ENCODE peak calls at places on chromosomes 16 and 17, in seven cellular contexts. One of them, this sample, is unnamed. For H3K4me1 and H3K9me3, the result is how much of the 10 kb centered on the place peaks cover.

GRCh38 chr16:48081656-48082055 is 74.1 kb downstream of the ABCC12 start:
- DNase-seq in H9: no peak
- DNase-seq in hepatocyte: no peak
- DNase-seq in IMR-90: peak
- DNase-seq in SK-N-SH: no peak
- DNase-seq in GM23248: peak
- DNase-seq in mesenchymal stem cell: peak
- DNase-seq in this sample: peak

GRCh38 chr17:79814966-79815835 is 18.3 kb upstream of the CBX8 start:
- DNase-seq in H9: peak
- DNase-seq in hepatocyte: peak
- DNase-seq in IMR-90: no peak
- DNase-seq in SK-N-SH: no peak
- DNase-seq in GM23248: peak
- DNase-seq in mesenchymal stem cell: no peak
- DNase-seq in this sample: peak

GRCh38 chr16:64398795-64399194 is 723.1 kb downstream of the CDH11 start:
- DNase-seq in H9: no peak
- DNase-seq in hepatocyte: no peak
- DNase-seq in IMR-90: peak
- DNase-seq in SK-N-SH: no peak
- DNase-seq in GM23248: peak
- DNase-seq in mesenchymal stem cell: no peak
- DNase-seq in this sample: no peak

GRCh38 chr16:57093845-57094564 is 1.6 kb downstream of the CPNE2 start:
- DNase-seq in H9: no peak
- DNase-seq in hepatocyte: no peak
- DNase-seq in IMR-90: no peak
- DNase-seq in SK-N-SH: no peak
- DNase-seq in GM23248: no peak
- DNase-seq in mesenchymal stem cell: no peak
- DNase-seq in this sample: peak

GRCh38 chr16:25037221-25037620 is 22.1 kb upstream of the ARHGAP17 start:
- DNase-seq in H9: no peak
- DNase-seq in hepatocyte: no peak
- DNase-seq in IMR-90: no peak
- DNase-seq in SK-N-SH: no peak
- DNase-seq in GM23248: no peak
- DNase-seq in mesenchymal stem cell: no peak
- DNase-seq in this sample: no peak

GRCh38 chr17:42571435-42572225 is 4.7 kb downstream of the MLX start:
- DNase-seq in H9: no peak
- DNase-seq in hepatocyte: no peak
- DNase-seq in IMR-90: no peak
- DNase-seq in SK-N-SH: no peak
- DNase-seq in GM23248: no peak
- DNase-seq in mesenchymal stem cell: no peak
- DNase-seq in this sample: peak

GRCh38 chr17:31738067-31738466 is 121.0 kb downstream of the COPRS start:
- DNase-seq in H9: no peak
- DNase-seq in hepatocyte: no peak
- DNase-seq in IMR-90: no peak
- DNase-seq in SK-N-SH: no peak
- DNase-seq in GM23248: no peak
- DNase-seq in mesenchymal stem cell: peak
- DNase-seq in this sample: no peak

GRCh38 chr16:27428035-27428785 is 26.2 kb downstream of the IL21R start:
- DNase-seq in H9: peak
- DNase-seq in hepatocyte: no peak
- DNase-seq in IMR-90: no peak
- DNase-seq in SK-N-SH: no peak
- DNase-seq in GM23248: no peak
- DNase-seq in mesenchymal stem cell: no peak
- DNase-seq in this sample: no peak

GRCh38 chr16:78213751-78214150 is 114.3 kb downstream of the WWOX start:
- DNase-seq in H9: no peak
- DNase-seq in hepatocyte: no peak
- DNase-seq in IMR-90: no peak
- DNase-seq in SK-N-SH: no peak
- DNase-seq in GM23248: no peak
- DNase-seq in mesenchymal stem cell: no peak
- DNase-seq in this sample: no peak

GRCh38 chr17:79732804-79733691 is 2.3 kb downstream of the ENPP7 start:
- DNase-seq in H9: no peak
- DNase-seq in hepatocyte: no peak
- DNase-seq in IMR-90: no peak
- DNase-seq in SK-N-SH: no peak
- DNase-seq in GM23248: no peak
- DNase-seq in mesenchymal stem cell: peak
- DNase-seq in this sample: peak

GRCh38 chr17:83096401-83097220 is 17.2 kb downstream of the METRNL start:
- DNase-seq in H9: no peak
- DNase-seq in hepatocyte: no peak
- DNase-seq in IMR-90: no peak
- DNase-seq in SK-N-SH: no peak
- DNase-seq in GM23248: no peak
- DNase-seq in mesenchymal stem cell: no peak
- DNase-seq in this sample: no peak

GRCh38 chr17:43010667-43011308 is 4.2 kb downstream of the IFI35 start:
- DNase-seq in H9: no peak
- DNase-seq in hepatocyte: peak
- DNase-seq in IMR-90: no peak
- DNase-seq in SK-N-SH: no peak
- DNase-seq in GM23248: no peak
- DNase-seq in mesenchymal stem cell: no peak
- DNase-seq in this sample: peak

GRCh38 chr16:47037396-47037745 is 63.9 kb upstream of the DNAJA2 start:
- DNase-seq in H9: peak
- DNase-seq in hepatocyte: peak
- DNase-seq in IMR-90: no peak
- DNase-seq in SK-N-SH: no peak
- DNase-seq in GM23248: no peak
- DNase-seq in mesenchymal stem cell: no peak
- DNase-seq in this sample: no peak

DNA sequence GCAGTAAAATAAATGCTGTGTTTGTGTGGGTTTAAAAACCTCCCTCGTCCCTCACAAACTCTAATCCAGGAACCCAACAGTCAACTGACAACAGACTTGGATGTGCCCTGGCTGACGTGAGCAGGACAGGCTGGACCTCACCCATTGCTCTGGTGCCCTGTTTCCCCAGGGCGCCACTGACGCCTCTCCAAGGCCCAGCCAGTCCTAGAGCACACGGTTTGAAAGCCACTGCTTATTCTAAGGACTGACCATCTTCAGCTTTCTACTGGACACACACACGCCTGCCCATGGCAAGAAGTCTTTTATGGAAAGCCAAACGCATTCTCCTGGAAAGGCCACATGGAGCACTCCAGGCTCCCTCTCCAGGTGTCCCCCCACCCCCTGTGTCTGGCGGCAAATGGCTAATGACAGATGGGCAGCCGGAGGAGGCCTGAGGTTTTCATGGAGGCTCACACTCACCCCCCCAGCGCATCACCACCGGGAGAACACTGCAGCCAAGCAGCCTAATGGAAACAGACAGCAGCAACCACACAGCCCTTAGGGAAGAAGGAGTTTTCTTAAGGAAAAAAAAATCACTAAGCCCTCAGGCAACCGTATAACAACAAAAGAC is 319.2 kb downstream of the SOX9 start:
- DNase-seq in H9: no peak
- DNase-seq in hepatocyte: no peak
- DNase-seq in IMR-90: no peak
- DNase-seq in SK-N-SH: no peak
- DNase-seq in GM23248: no peak
- DNase-seq in mesenchymal stem cell: no peak
- DNase-seq in this sample: peak
- H3K4me1 ChIP-seq in H9: under half
- H3K4me1 ChIP-seq in hepatocyte: under half
- H3K4me1 ChIP-seq in IMR-90: under half
- H3K4me1 ChIP-seq in SK-N-SH: under half
- H3K4me1 ChIP-seq in GM23248: under half
- H3K4me1 ChIP-seq in mesenchymal stem cell: under half
- H3K4me1 ChIP-seq in this sample: under half

DNA sequence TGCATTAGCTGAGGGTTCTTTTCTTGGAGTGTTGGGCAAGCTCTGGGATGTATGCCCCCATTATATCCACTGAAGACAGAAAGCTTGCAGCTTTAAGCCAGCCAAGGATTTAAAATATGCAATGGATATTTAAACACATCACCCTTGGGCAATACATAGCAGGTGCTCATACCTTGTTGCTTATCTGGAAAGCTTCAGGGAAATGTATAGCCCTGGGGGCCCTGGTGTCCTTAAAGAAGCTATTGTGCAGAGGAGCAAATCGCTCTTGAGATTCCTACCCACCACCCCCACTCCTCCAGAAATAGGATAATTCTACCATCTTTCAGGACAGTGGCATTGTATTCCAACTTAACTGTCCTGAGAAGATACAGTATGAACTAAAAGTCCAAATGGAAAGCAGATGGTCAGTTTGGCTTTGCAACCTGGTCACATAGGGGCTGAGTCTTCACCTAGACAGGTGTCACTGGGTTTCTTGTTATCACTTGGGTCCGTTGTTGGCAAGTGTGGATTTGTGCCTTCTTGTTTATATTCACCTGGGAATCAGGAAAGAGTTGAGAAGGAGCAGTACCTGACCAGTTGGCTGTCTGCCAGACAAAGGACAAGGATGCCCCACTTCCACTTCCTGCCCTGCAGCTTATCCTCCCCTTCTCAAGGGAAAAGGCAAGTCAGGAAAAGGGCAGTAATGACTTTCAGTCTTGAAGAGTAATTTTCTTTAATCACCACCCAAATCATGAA is 3.4 kb downstream of the ANKRD40CL start:
- DNase-seq in H9: no peak
- DNase-seq in hepatocyte: peak
- DNase-seq in IMR-90: no peak
- DNase-seq in SK-N-SH: no peak
- DNase-seq in GM23248: no peak
- DNase-seq in mesenchymal stem cell: no peak
- DNase-seq in this sample: no peak
- H2AFZ ChIP-seq in H9: no peak
- H2AFZ ChIP-seq in hepatocyte: no peak
- H2AFZ ChIP-seq in IMR-90: no peak
- H2AFZ ChIP-seq in SK-N-SH: no peak
- H2AFZ ChIP-seq in GM23248: peak
- H2AFZ ChIP-seq in mesenchymal stem cell: no peak
- H2AFZ ChIP-seq in this sample: peak

GRCh38 chr16:75121949-75122568 is 5.5 kb upstream of the LDHD start:
- DNase-seq in H9: peak
- DNase-seq in hepatocyte: peak
- DNase-seq in IMR-90: no peak
- DNase-seq in SK-N-SH: no peak
- DNase-seq in GM23248: no peak
- DNase-seq in mesenchymal stem cell: no peak
- DNase-seq in this sample: no peak
- H3K9me3 ChIP-seq in H9: under half
- H3K9me3 ChIP-seq in hepatocyte: under half
- H3K9me3 ChIP-seq in IMR-90: under half
- H3K9me3 ChIP-seq in SK-N-SH: under half
- H3K9me3 ChIP-seq in GM23248: under half
- H3K9me3 ChIP-seq in mesenchymal stem cell: under half
- H3K9me3 ChIP-seq in this sample: under half

GRCh38 chr16:81635336-81635947 is 143.6 kb upstream of the PLCG2 start:
- DNase-seq in H9: no peak
- DNase-seq in hepatocyte: no peak
- DNase-seq in IMR-90: no peak
- DNase-seq in SK-N-SH: no peak
- DNase-seq in GM23248: no peak
- DNase-seq in mesenchymal stem cell: no peak
- DNase-seq in this sample: no peak

GRCh38 chr16:81634380-81635121 is 144.5 kb upstream of the PLCG2 start:
- DNase-seq in H9: no peak
- DNase-seq in hepatocyte: no peak
- DNase-seq in IMR-90: peak
- DNase-seq in SK-N-SH: no peak
- DNase-seq in GM23248: no peak
- DNase-seq in mesenchymal stem cell: peak
- DNase-seq in this sample: no peak

GRCh38 chr16:81633147-81633619 is 145.9 kb upstream of the PLCG2 start:
- DNase-seq in H9: peak
- DNase-seq in hepatocyte: no peak
- DNase-seq in IMR-90: no peak
- DNase-seq in SK-N-SH: no peak
- DNase-seq in GM23248: no peak
- DNase-seq in mesenchymal stem cell: no peak
- DNase-seq in this sample: no peak

GRCh38 chr16:81632392-81633146 is 146.5 kb upstream of the PLCG2 start:
- DNase-seq in H9: no peak
- DNase-seq in hepatocyte: peak
- DNase-seq in IMR-90: peak
- DNase-seq in SK-N-SH: no peak
- DNase-seq in GM23248: peak
- DNase-seq in mesenchymal stem cell: peak
- DNase-seq in this sample: peak

DNA sequence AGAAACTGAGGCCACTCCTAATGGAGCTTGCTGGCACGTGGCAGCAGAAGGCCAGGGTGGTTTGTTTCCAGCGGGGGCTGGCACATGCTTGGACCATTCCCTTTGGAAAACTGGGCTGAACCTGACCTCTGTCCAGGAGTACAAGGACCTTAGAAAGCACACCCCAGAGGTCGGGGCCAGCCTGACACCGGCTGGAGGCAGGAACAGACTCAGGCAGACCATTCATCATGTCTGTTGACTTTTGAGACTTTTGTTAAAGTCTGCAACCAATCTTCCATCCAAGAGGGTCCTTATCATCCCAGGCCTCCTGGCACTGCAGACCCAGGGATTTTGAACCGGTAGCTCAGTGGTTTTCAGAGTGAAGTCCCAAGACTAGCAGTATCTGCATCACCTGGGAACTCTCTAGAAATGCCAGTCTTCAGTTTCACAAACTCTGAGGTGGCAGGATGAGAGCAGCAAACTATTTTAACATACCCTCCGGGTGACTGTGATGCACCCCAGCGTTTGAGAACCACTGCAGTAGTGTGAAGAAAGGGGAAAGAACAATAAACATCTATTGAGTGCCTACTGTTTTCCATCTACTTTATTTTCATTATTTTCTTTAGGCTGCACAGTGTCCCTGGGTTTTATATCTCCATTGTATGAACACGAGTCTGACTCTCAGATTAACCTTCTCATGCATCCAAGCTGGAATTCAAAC is 145.3 kb upstream of the PLCG2 start:
- DNase-seq in H9: no peak
- DNase-seq in hepatocyte: no peak
- DNase-seq in IMR-90: no peak
- DNase-seq in SK-N-SH: no peak
- DNase-seq in GM23248: no peak
- DNase-seq in mesenchymal stem cell: no peak
- DNase-seq in this sample: no peak
- H3K4me1 ChIP-seq in H9: under half
- H3K4me1 ChIP-seq in hepatocyte: under half
- H3K4me1 ChIP-seq in IMR-90: under half
- H3K4me1 ChIP-seq in SK-N-SH: under half
- H3K4me1 ChIP-seq in GM23248: under half
- H3K4me1 ChIP-seq in mesenchymal stem cell: under half
- H3K4me1 ChIP-seq in this sample: under half

This sample was measured in osteoblast.